ENCODE peak calls at places on chromosomes 5 and 9, in four cellular contexts. M, O, R and S are unnamed samples.

GRCh38 chr5:55997742-55998351 is 3.1 kb upstream of the IL6ST start:
- DNase-seq in M (no peak), O (no peak), R (no peak), S (peak)

GRCh38 chr5:124980174-124980941 is 233.9 kb upstream of the ZNF608 start:
- DNase-seq in M (no peak), O (no peak), R (no peak), S (no peak)

GRCh38 chr5:133052317-133053175 is 733 bp downstream of the HSPA4 start:
- DNase-seq in M (peak), O (no peak), R (peak), S (peak)

GRCh38 chr5:172417983-172418630 is 36.2 kb downstream of the SH3PXD2B start:
- DNase-seq in M (peak), O (peak), R (peak), S (peak)

GRCh38 chr5:105752801-105753200 is 1917.9 kb downstream of the EFNA5 start:
- DNase-seq in M (no peak), O (no peak), R (no peak), S (no peak)

GRCh38 chr5:34923694-34924461 is 5.5 kb upstream of the DNAJC21 start:
- DNase-seq in M (no peak), O (no peak), R (no peak), S (peak)

GRCh38 chr9:9341203-9341602 is 1271.6 kb downstream of the PTPRD start:
- DNase-seq in M (no peak), O (no peak), R (no peak), S (no peak)

GRCh38 chr5:41408676-41409443 is 101.5 kb downstream of the PLCXD3 start:
- DNase-seq in M (no peak), O (no peak), R (no peak), S (peak)

GRCh38 chr9:114404531-114404930 is 16.7 kb upstream of the AKNA start:
- DNase-seq in M (no peak), O (no peak), R (no peak), S (peak)

GRCh38 chr5:44952376-44952775 is 143.6 kb downstream of the MRPS30 start:
- DNase-seq in M (no peak), O (no peak), R (no peak), S (peak)

GRCh38 chr5:94983861-94984535 is 300.9 kb downstream of the MCTP1 start:
- DNase-seq in M (no peak), O (no peak), R (no peak), S (peak)

GRCh38 chr5:177452688-177453638 is 6.3 kb downstream of the PRR7 start:
- DNase-seq in M (no peak), O (no peak), R (no peak), S (no peak)

GRCh38 chr5:63963080-63963735 is 963 bp upstream of the HTR1A start:
- DNase-seq in M (no peak), O (no peak), R (no peak), S (peak)

GRCh38 chr5:59813761-59814562 is 79.6 kb downstream of the PDE4D start:
- DNase-seq in M (no peak), O (no peak), R (no peak), S (peak)

GRCh38 chr5:40333459-40334241 is 346.1 kb upstream of the PTGER4 start:
- DNase-seq in M (no peak), O (no peak), R (no peak), S (peak)

GRCh38 chr5:179318193-179318955 is 26.9 kb downstream of the ADAMTS2 start:
- DNase-seq in M (peak), O (no peak), R (peak), S (no peak)

GRCh38 chr5:44446399-44446798 is 57.2 kb upstream of the FGF10 start:
- DNase-seq in M (no peak), O (no peak), R (no peak), S (no peak)

GRCh38 chr9:106697799-106698591 is 165.0 kb upstream of the ZNF462 start:
- DNase-seq in M (peak), O (no peak), R (peak), S (peak)

GRCh38 chr5:81785311-81785710 is 34.4 kb upstream of the SSBP2 start:
- DNase-seq in M (no peak), O (no peak), R (no peak), S (no peak)